ENCODE peak calls at places on chromosomes 6 and 20, in ten cellular contexts. One of them, this sample, is unnamed.

GRCh38 chr20:51462566-51463276 is 79.8 kb downstream of the NFATC2 start:
- DNase-seq in thoracic aorta: no peak
- DNase-seq in breast epithelium: peak; percentile 29
- DNase-seq in left lung: no peak
- DNase-seq in IMR-90: peak; percentile 80
- DNase-seq in cardiac muscle cell: peak; percentile 83
- DNase-seq in tibial artery: peak; percentile 85
- DNase-seq in CD8-positive, alpha-beta T cell: no peak
- DNase-seq in body of pancreas: peak; percentile 43
- DNase-seq in HCT116: no peak
- DNase-seq in this sample: no peak

GRCh38 chr20:10433014-10433622 is 904 bp downstream of the MKKS start:
- DNase-seq in thoracic aorta: no peak
- DNase-seq in breast epithelium: no peak
- DNase-seq in left lung: peak; percentile 78
- DNase-seq in IMR-90: peak; percentile 7
- DNase-seq in cardiac muscle cell: peak; percentile 13
- DNase-seq in tibial artery: no peak
- DNase-seq in CD8-positive, alpha-beta T cell: no peak
- DNase-seq in body of pancreas: no peak
- DNase-seq in HCT116: no peak
- DNase-seq in this sample: no peak

GRCh38 chr6:169811072-169811471 is 59.6 kb downstream of the ERMARD start:
- DNase-seq in thoracic aorta: no peak
- DNase-seq in breast epithelium: no peak
- DNase-seq in left lung: peak; percentile 50
- DNase-seq in IMR-90: no peak
- DNase-seq in cardiac muscle cell: no peak
- DNase-seq in tibial artery: no peak
- DNase-seq in CD8-positive, alpha-beta T cell: no peak
- DNase-seq in body of pancreas: no peak
- DNase-seq in HCT116: no peak
- DNase-seq in this sample: no peak

GRCh38 chr6:93047033-93047432 is 372.3 kb downstream of the EPHA7 start:
- DNase-seq in thoracic aorta: no peak
- DNase-seq in breast epithelium: no peak
- DNase-seq in left lung: no peak
- DNase-seq in IMR-90: no peak
- DNase-seq in cardiac muscle cell: no peak
- DNase-seq in tibial artery: no peak
- DNase-seq in CD8-positive, alpha-beta T cell: no peak
- DNase-seq in body of pancreas: no peak
- DNase-seq in HCT116: no peak
- DNase-seq in this sample: no peak

GRCh38 chr6:12313992-12314589 is 23.9 kb downstream of the EDN1 start:
- DNase-seq in thoracic aorta: no peak
- DNase-seq in breast epithelium: peak; percentile 74
- DNase-seq in left lung: no peak
- DNase-seq in IMR-90: peak; percentile 35
- DNase-seq in cardiac muscle cell: no peak
- DNase-seq in tibial artery: no peak
- DNase-seq in CD8-positive, alpha-beta T cell: no peak
- DNase-seq in body of pancreas: peak; percentile 85
- DNase-seq in HCT116: peak; percentile 59
- DNase-seq in this sample: no peak

GRCh38 chr6:25981529-25982263 is 19.1 kb downstream of the TRIM38 start:
- DNase-seq in thoracic aorta: no peak
- DNase-seq in breast epithelium: no peak
- DNase-seq in left lung: no peak
- DNase-seq in IMR-90: no peak
- DNase-seq in cardiac muscle cell: no peak
- DNase-seq in tibial artery: no peak
- DNase-seq in CD8-positive, alpha-beta T cell: no peak
- DNase-seq in body of pancreas: no peak
- DNase-seq in HCT116: no peak
- DNase-seq in this sample: no peak

GRCh38 chr20:36454664-36455427 is 86.5 kb upstream of the MYL9 start:
- DNase-seq in thoracic aorta: no peak
- DNase-seq in breast epithelium: peak; percentile 55
- DNase-seq in left lung: peak; percentile 75
- DNase-seq in IMR-90: no peak
- DNase-seq in cardiac muscle cell: no peak
- DNase-seq in tibial artery: no peak
- DNase-seq in CD8-positive, alpha-beta T cell: no peak
- DNase-seq in body of pancreas: peak; percentile 69
- DNase-seq in HCT116: no peak
- DNase-seq in this sample: no peak

GRCh38 chr6:11093065-11093590 is 506 bp upstream of the SMIM13 start:
- DNase-seq in thoracic aorta: no peak
- DNase-seq in breast epithelium: no peak
- DNase-seq in left lung: no peak
- DNase-seq in IMR-90: peak; percentile 41
- DNase-seq in cardiac muscle cell: no peak
- DNase-seq in tibial artery: peak; percentile 30
- DNase-seq in CD8-positive, alpha-beta T cell: no peak
- DNase-seq in body of pancreas: no peak
- DNase-seq in HCT116: no peak
- DNase-seq in this sample: no peak

DNA sequence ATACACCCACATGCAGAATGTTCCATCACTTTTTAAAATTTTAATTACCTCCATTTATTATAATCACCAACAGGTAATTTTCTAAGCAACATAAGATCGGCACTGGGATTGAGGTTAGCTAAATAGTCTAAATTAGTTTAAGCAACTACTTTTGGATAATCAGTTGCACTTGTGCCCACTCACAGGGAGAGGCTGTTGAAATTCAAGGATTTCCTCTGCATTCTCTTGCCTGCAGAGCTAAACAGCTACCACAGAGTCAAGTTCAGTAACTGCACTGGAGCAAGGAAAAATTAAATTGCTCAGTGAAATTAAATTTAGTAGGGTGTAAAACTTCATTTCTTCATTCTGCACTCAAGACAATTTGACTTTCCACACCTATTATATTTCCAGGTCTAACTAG is 120.7 kb upstream of the CCDC28A start:
- DNase-seq in thoracic aorta: no peak
- DNase-seq in breast epithelium: no peak
- DNase-seq in left lung: no peak
- DNase-seq in IMR-90: no peak
- DNase-seq in cardiac muscle cell: no peak
- DNase-seq in tibial artery: no peak
- DNase-seq in CD8-positive, alpha-beta T cell: no peak
- DNase-seq in body of pancreas: no peak
- DNase-seq in HCT116: no peak
- DNase-seq in this sample: no peak
- H3K36me3 ChIP-seq in thoracic aorta: no peaks in the 10 kb centered on the region
- H3K36me3 ChIP-seq in breast epithelium: no peaks in the 10 kb centered on the region
- H3K36me3 ChIP-seq in left lung: no peaks in the 10 kb centered on the region
- H3K36me3 ChIP-seq in IMR-90: no peaks in the 10 kb centered on the region
- H3K36me3 ChIP-seq in cardiac muscle cell: no peaks in the 10 kb centered on the region
- H3K36me3 ChIP-seq in tibial artery: no peaks in the 10 kb centered on the region
- H3K36me3 ChIP-seq in CD8-positive, alpha-beta T cell: no peaks in the 10 kb centered on the region
- H3K36me3 ChIP-seq in body of pancreas: no peaks in the 10 kb centered on the region
- H3K36me3 ChIP-seq in HCT116: no peaks in the 10 kb centered on the region
- H3K36me3 ChIP-seq in this sample: no peaks in the 10 kb centered on the region

DNA sequence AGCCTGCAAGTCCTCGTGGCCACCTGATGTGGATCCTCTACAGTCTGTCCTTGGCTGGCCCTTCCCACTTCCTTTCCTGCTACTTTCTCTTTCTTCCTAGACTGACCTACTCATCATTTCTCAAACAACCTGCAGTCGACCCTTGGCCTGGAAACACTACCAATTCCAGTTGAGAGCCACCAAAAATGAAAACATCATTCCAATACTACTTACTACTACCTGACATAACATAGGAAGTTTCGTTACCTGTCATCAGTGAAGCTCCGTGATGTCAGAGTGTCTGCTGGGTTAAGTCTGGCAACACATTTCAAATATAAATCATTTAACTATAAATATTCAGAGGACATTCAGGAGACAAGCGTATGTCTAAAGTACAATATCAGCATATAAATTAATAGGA is 13.8 kb downstream of the GZF1 start:
- DNase-seq in thoracic aorta: no peak
- DNase-seq in breast epithelium: no peak
- DNase-seq in left lung: no peak
- DNase-seq in IMR-90: no peak
- DNase-seq in cardiac muscle cell: no peak
- DNase-seq in tibial artery: no peak
- DNase-seq in CD8-positive, alpha-beta T cell: no peak
- DNase-seq in body of pancreas: no peak
- DNase-seq in HCT116: no peak
- DNase-seq in this sample: no peak
- H3K36me3 ChIP-seq in thoracic aorta: peaks cover 19% of the 10 kb centered on the region
- H3K36me3 ChIP-seq in breast epithelium: no peaks in the 10 kb centered on the region
- H3K36me3 ChIP-seq in left lung: peaks cover 88% of the 10 kb centered on the region
- H3K36me3 ChIP-seq in IMR-90: peaks cover 37% of the 10 kb centered on the region
- H3K36me3 ChIP-seq in cardiac muscle cell: peaks cover 57% of the 10 kb centered on the region
- H3K36me3 ChIP-seq in tibial artery: peaks cover 43% of the 10 kb centered on the region
- H3K36me3 ChIP-seq in CD8-positive, alpha-beta T cell: peaks cover 21% of the 10 kb centered on the region
- H3K36me3 ChIP-seq in body of pancreas: peaks cover 12% of the 10 kb centered on the region
- H3K36me3 ChIP-seq in HCT116: peaks cover 23% of the 10 kb centered on the region
- H3K36me3 ChIP-seq in this sample: peaks cover 6% of the 10 kb centered on the region

GRCh38 chr6:78947962-78948361 is 80.6 kb downstream of the IRAK1BP1 start:
- DNase-seq in thoracic aorta: no peak
- DNase-seq in breast epithelium: no peak
- DNase-seq in left lung: no peak
- DNase-seq in IMR-90: peak; percentile 72
- DNase-seq in cardiac muscle cell: peak; percentile 35
- DNase-seq in tibial artery: no peak
- DNase-seq in CD8-positive, alpha-beta T cell: no peak
- DNase-seq in body of pancreas: no peak
- DNase-seq in HCT116: no peak
- DNase-seq in this sample: no peak
- H3K36me3 ChIP-seq in thoracic aorta: peaks cover 58% of the 10 kb centered on the region
- H3K36me3 ChIP-seq in breast epithelium: peaks cover 30% of the 10 kb centered on the region
- H3K36me3 ChIP-seq in left lung: peaks cover 93% of the 10 kb centered on the region
- H3K36me3 ChIP-seq in IMR-90: peaks cover 17% of the 10 kb centered on the region
- H3K36me3 ChIP-seq in cardiac muscle cell: peaks cover 63% of the 10 kb centered on the region
- H3K36me3 ChIP-seq in tibial artery: peaks cover 89% of the 10 kb centered on the region
- H3K36me3 ChIP-seq in CD8-positive, alpha-beta T cell: peaks cover 19% of the 10 kb centered on the region
- H3K36me3 ChIP-seq in body of pancreas: peaks cover 35% of the 10 kb centered on the region
- H3K36me3 ChIP-seq in HCT116: peaks cover 23% of the 10 kb centered on the region
- H3K36me3 ChIP-seq in this sample: peaks cover 20% of the 10 kb centered on the region

GRCh38 chr6:119179842-119180241 is 101.4 kb upstream of the FAM184A start:
- DNase-seq in thoracic aorta: no peak
- DNase-seq in breast epithelium: no peak
- DNase-seq in left lung: no peak
- DNase-seq in IMR-90: no peak
- DNase-seq in cardiac muscle cell: no peak
- DNase-seq in tibial artery: no peak
- DNase-seq in CD8-positive, alpha-beta T cell: no peak
- DNase-seq in body of pancreas: no peak
- DNase-seq in HCT116: no peak
- DNase-seq in this sample: no peak
- H3K36me3 ChIP-seq in thoracic aorta: no peaks in the 10 kb centered on the region
- H3K36me3 ChIP-seq in breast epithelium: no peaks in the 10 kb centered on the region
- H3K36me3 ChIP-seq in left lung: peaks cover 23% of the 10 kb centered on the region
- H3K36me3 ChIP-seq in IMR-90: no peaks in the 10 kb centered on the region
- H3K36me3 ChIP-seq in cardiac muscle cell: peaks cover 12% of the 10 kb centered on the region
- H3K36me3 ChIP-seq in tibial artery: peaks cover 12% of the 10 kb centered on the region
- H3K36me3 ChIP-seq in CD8-positive, alpha-beta T cell: no peaks in the 10 kb centered on the region
- H3K36me3 ChIP-seq in body of pancreas: peaks cover 6% of the 10 kb centered on the region
- H3K36me3 ChIP-seq in HCT116: no peaks in the 10 kb centered on the region
- H3K36me3 ChIP-seq in this sample: no peaks in the 10 kb centered on the region

GRCh38 chr6:148947621-148948444 is 201.0 kb downstream of the UST start:
- DNase-seq in thoracic aorta: peak; percentile 55
- DNase-seq in breast epithelium: peak; percentile 73
- DNase-seq in left lung: peak; percentile 61
- DNase-seq in IMR-90: peak; percentile 82
- DNase-seq in cardiac muscle cell: peak; percentile 88
- DNase-seq in tibial artery: peak; percentile 90
- DNase-seq in CD8-positive, alpha-beta T cell: peak; percentile 86
- DNase-seq in body of pancreas: peak; percentile 86
- DNase-seq in HCT116: peak; percentile 60
- DNase-seq in this sample: peak; percentile 75
- H3K36me3 ChIP-seq in thoracic aorta: no peaks in the 10 kb centered on the region
- H3K36me3 ChIP-seq in breast epithelium: no peaks in the 10 kb centered on the region
- H3K36me3 ChIP-seq in left lung: no peaks in the 10 kb centered on the region
- H3K36me3 ChIP-seq in IMR-90: no peaks in the 10 kb centered on the region
- H3K36me3 ChIP-seq in cardiac muscle cell: no peaks in the 10 kb centered on the region
- H3K36me3 ChIP-seq in tibial artery: no peaks in the 10 kb centered on the region
- H3K36me3 ChIP-seq in CD8-positive, alpha-beta T cell: no peaks in the 10 kb centered on the region
- H3K36me3 ChIP-seq in body of pancreas: no peaks in the 10 kb centered on the region
- H3K36me3 ChIP-seq in HCT116: no peaks in the 10 kb centered on the region
- H3K36me3 ChIP-seq in this sample: no peaks in the 10 kb centered on the region

GRCh38 chr6:158635427-158636073 is 9.0 kb downstream of the DYNLT1 start:
- DNase-seq in thoracic aorta: no peak
- DNase-seq in breast epithelium: no peak
- DNase-seq in left lung: no peak
- DNase-seq in IMR-90: no peak
- DNase-seq in cardiac muscle cell: no peak
- DNase-seq in tibial artery: no peak
- DNase-seq in CD8-positive, alpha-beta T cell: no peak
- DNase-seq in body of pancreas: no peak
- DNase-seq in HCT116: no peak
- DNase-seq in this sample: no peak

GRCh38 chr6:158638393-158638792 is 6.2 kb downstream of the DYNLT1 start:
- DNase-seq in thoracic aorta: no peak
- DNase-seq in breast epithelium: no peak
- DNase-seq in left lung: no peak
- DNase-seq in IMR-90: no peak
- DNase-seq in cardiac muscle cell: no peak
- DNase-seq in tibial artery: no peak
- DNase-seq in CD8-positive, alpha-beta T cell: no peak
- DNase-seq in body of pancreas: no peak
- DNase-seq in HCT116: no peak
- DNase-seq in this sample: no peak

GRCh38 chr6:158634695-158635426 is 9.7 kb downstream of the DYNLT1 start:
- DNase-seq in thoracic aorta: no peak
- DNase-seq in breast epithelium: no peak
- DNase-seq in left lung: no peak
- DNase-seq in IMR-90: no peak
- DNase-seq in cardiac muscle cell: no peak
- DNase-seq in tibial artery: no peak
- DNase-seq in CD8-positive, alpha-beta T cell: no peak
- DNase-seq in body of pancreas: no peak
- DNase-seq in HCT116: no peak
- DNase-seq in this sample: no peak

GRCh38 chr6:158639056-158639455 is 5.5 kb downstream of the DYNLT1 start:
- DNase-seq in thoracic aorta: no peak
- DNase-seq in breast epithelium: no peak
- DNase-seq in left lung: no peak
- DNase-seq in IMR-90: no peak
- DNase-seq in cardiac muscle cell: no peak
- DNase-seq in tibial artery: no peak
- DNase-seq in CD8-positive, alpha-beta T cell: no peak
- DNase-seq in body of pancreas: no peak
- DNase-seq in HCT116: no peak
- DNase-seq in this sample: no peak

DNA sequence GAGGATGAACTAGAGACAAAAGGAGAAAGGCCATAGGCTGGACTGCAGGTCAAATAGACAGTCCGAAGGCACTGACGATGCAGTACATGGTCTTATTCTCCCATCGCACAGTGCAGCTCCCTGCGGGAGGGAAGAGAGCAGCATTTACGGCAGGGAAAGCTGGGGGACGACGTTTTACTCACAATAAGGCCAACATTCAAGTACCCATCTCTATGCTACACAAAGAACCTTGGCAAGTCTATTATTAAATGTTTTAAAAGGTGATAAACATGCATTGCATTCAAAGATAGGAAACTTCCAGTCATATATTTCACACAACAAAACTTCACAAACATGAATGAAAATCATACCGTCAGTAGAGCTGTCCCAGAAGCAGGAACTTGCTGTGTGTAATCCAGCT is 7.8 kb downstream of the DYNLT1 start:
- DNase-seq in thoracic aorta: no peak
- DNase-seq in breast epithelium: no peak
- DNase-seq in left lung: no peak
- DNase-seq in IMR-90: no peak
- DNase-seq in cardiac muscle cell: no peak
- DNase-seq in tibial artery: no peak
- DNase-seq in CD8-positive, alpha-beta T cell: no peak
- DNase-seq in body of pancreas: no peak
- DNase-seq in HCT116: no peak
- DNase-seq in this sample: no peak
- H3K36me3 ChIP-seq in thoracic aorta: peaks cover 22% of the 10 kb centered on the region
- H3K36me3 ChIP-seq in breast epithelium: no peaks in the 10 kb centered on the region
- H3K36me3 ChIP-seq in left lung: peaks cover 70% of the 10 kb centered on the region
- H3K36me3 ChIP-seq in IMR-90: peaks cover 32% of the 10 kb centered on the region
- H3K36me3 ChIP-seq in cardiac muscle cell: peaks cover 29% of the 10 kb centered on the region
- H3K36me3 ChIP-seq in tibial artery: peaks cover 18% of the 10 kb centered on the region
- H3K36me3 ChIP-seq in CD8-positive, alpha-beta T cell: peaks cover 25% of the 10 kb centered on the region
- H3K36me3 ChIP-seq in body of pancreas: no peaks in the 10 kb centered on the region
- H3K36me3 ChIP-seq in HCT116: peaks cover 29% of the 10 kb centered on the region
- H3K36me3 ChIP-seq in this sample: peaks cover 5% of the 10 kb centered on the region